ENCODE peak calls at places on chromosomes 7 and 10, in six cellular contexts. O, H, W, Z, R and U are unnamed samples.

GRCh38 chr7:24572421-24573007 is 738 bp upstream of the PALS2 start:
- DNase-seq in W (peak), O (peak), Z (no peak), R (peak), H (peak), U (peak)

GRCh38 chr10:29648983-29649268 is 14.2 kb upstream of the SVIL start:
- DNase-seq in H (no peak), R (peak), O (no peak), W (no peak), Z (no peak), U (no peak)

GRCh38 chr7:141864765-141865447 is 23.6 kb upstream of the PRSS37 start:
- DNase-seq in R (peak), H (no peak), W (no peak), Z (no peak), O (no peak), U (no peak)

GRCh38 chr7:122901250-122901649 is 15.0 kb upstream of the CADPS2 start:
- DNase-seq in W (no peak), Z (no peak), O (no peak), R (no peak), H (no peak), U (no peak)

GRCh38 chr7:7779888-7780287 is 61.5 kb upstream of the RPA3 start:
- DNase-seq in R (no peak), Z (no peak), O (no peak), H (no peak), W (no peak), U (no peak)

GRCh38 chr10:88411772-88412349 is 171.3 kb downstream of the RNLS start:
- DNase-seq in R (peak), H (no peak), O (no peak), Z (no peak), W (no peak), U (no peak)

GRCh38 chr10:99522511-99523250 is 10.1 kb upstream of the NKX2-3 start:
- DNase-seq in O (no peak), H (no peak), Z (no peak), R (no peak), W (no peak), U (peak)

GRCh38 chr7:28346972-28347371 is 65.3 kb upstream of the CREB5 start:
- DNase-seq in R (no peak), O (no peak), W (no peak), H (no peak), Z (no peak), U (no peak)

GRCh38 chr10:10977978-10978377 is 39.7 kb upstream of the CELF2 start:
- DNase-seq in H (no peak), O (no peak), W (no peak), R (peak), Z (peak), U (no peak)

GRCh38 chr10:5442056-5442989 is 30.0 kb downstream of the NET1 start:
- DNase-seq in W (no peak), R (peak), O (peak), Z (no peak), H (no peak), U (peak)

GRCh38 chr7:92785923-92786322 is 50.5 kb downstream of the CDK6 start:
- DNase-seq in W (no peak), Z (no peak), O (no peak), H (no peak), R (peak), U (no peak)

GRCh38 chr7:47273974-47274766 is 307.7 kb downstream of the TNS3 start:
- DNase-seq in O (no peak), W (no peak), H (no peak), Z (no peak), R (no peak), U (no peak)

GRCh38 chr10:6221971-6222751 is 19.4 kb downstream of the PFKFB3 start:
- DNase-seq in H (no peak), Z (no peak), R (no peak), W (no peak), O (no peak), U (no peak)

GRCh38 chr7:37352974-37353948 is 95.4 kb downstream of the ELMO1 start:
- DNase-seq in H (peak), O (no peak), W (no peak), Z (no peak), R (peak), U (no peak)

GRCh38 chr7:128155100-128155763 is 85.8 kb upstream of the LEP start:
- DNase-seq in W (no peak), Z (no peak), O (no peak), H (no peak), R (no peak), U (no peak)

GRCh38 chr10:12390733-12391132 is 41.4 kb downstream of the CAMK1D start:
- DNase-seq in H (no peak), Z (no peak), R (no peak), W (no peak), O (no peak), U (no peak)

GRCh38 chr7:158419238-158419785 is 168.3 kb downstream of the PTPRN2 start:
- DNase-seq in W (no peak), O (no peak), Z (no peak), H (no peak), R (no peak), U (no peak)

GRCh38 chr10:42645103-42645502 is 6.7 kb upstream of the ZNF33B start:
- DNase-seq in Z (no peak), W (no peak), R (peak), H (no peak), O (no peak), U (no peak)

GRCh38 chr7:141268614-141269013 is 194.8 kb downstream of the TMEM178B start:
- DNase-seq in Z (no peak), R (no peak), O (no peak), H (no peak), W (no peak), U (no peak)

GRCh38 chr10:63788152-63788821 is 267.1 kb downstream of the REEP3 start:
- DNase-seq in Z (no peak), W (peak), R (no peak), H (no peak), O (no peak), U (no peak)

GRCh38 chr7:2405601-2406345 is 2.4 kb downstream of the CHST12 start:
- DNase-seq in H (no peak), Z (no peak), O (no peak), R (no peak), W (no peak), U (no peak)

GRCh38 chr10:72342911-72343310 is 11.8 kb downstream of the DNAJB12 start:
- DNase-seq in Z (no peak), R (no peak), O (no peak), H (no peak), W (no peak), U (no peak)

GRCh38 chr10:72340510-72340895 is 14.2 kb downstream of the DNAJB12 start:
- DNase-seq in W (peak), O (peak), Z (no peak), R (peak), H (peak), U (peak)

GRCh38 chr10:72348282-72348681 is 6.4 kb downstream of the DNAJB12 start:
- DNase-seq in O (no peak), H (no peak), W (no peak), R (no peak), Z (no peak), U (no peak)

GRCh38 chr10:72340911-72341310 is 13.8 kb downstream of the DNAJB12 start:
- DNase-seq in W (peak), R (no peak), O (no peak), H (no peak), Z (no peak), U (no peak)

DNA sequence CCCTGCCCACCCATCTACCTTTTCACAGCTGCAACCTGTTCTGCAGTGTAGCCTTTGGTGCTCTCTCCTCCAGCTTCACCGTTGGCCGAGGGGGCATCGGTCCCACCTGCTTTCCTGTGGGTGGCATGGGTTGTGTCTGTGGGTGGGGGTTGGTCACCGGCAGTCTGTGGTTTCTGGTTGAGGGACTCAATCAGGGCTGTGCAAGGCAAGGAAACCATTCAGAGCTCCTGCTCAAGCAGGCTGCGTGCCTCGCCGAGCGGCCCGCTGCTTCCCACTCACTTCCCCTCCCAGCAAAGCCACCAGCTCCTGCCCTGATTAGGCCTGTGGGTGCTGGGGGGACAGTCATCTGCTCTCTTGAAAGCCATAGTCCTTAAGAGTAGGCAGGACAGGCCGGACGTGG is 9.8 kb downstream of the DNAJB12 start:
- DNase-seq in Z (no peak), O (no peak), H (no peak), R (no peak), W (no peak), U (no peak)
- TF ChIP-seq CTCF in Z (no peak), O (no peak), H (no peak), R (no peak), W (no peak), U (no peak)

GRCh38 chr7:117997862-117998825 is 124.9 kb upstream of the CTTNBP2 start:
- DNase-seq in R (peak), Z (no peak), O (no peak), W (no peak), H (no peak), U (no peak)

GRCh38 chr7:117995850-117996650 is 122.8 kb upstream of the CTTNBP2 start:
- DNase-seq in W (no peak), H (no peak), R (peak), O (no peak), Z (no peak), U (no peak)

GRCh38 chr7:117990834-117991233 is 117.6 kb upstream of the CTTNBP2 start:
- DNase-seq in Z (no peak), H (no peak), O (no peak), R (no peak), W (no peak), U (no peak)

GRCh38 chr7:117992635-117993034 is 119.4 kb upstream of the CTTNBP2 start:
- DNase-seq in W (no peak), R (no peak), Z (no peak), O (no peak), H (no peak), U (no peak)

DNA sequence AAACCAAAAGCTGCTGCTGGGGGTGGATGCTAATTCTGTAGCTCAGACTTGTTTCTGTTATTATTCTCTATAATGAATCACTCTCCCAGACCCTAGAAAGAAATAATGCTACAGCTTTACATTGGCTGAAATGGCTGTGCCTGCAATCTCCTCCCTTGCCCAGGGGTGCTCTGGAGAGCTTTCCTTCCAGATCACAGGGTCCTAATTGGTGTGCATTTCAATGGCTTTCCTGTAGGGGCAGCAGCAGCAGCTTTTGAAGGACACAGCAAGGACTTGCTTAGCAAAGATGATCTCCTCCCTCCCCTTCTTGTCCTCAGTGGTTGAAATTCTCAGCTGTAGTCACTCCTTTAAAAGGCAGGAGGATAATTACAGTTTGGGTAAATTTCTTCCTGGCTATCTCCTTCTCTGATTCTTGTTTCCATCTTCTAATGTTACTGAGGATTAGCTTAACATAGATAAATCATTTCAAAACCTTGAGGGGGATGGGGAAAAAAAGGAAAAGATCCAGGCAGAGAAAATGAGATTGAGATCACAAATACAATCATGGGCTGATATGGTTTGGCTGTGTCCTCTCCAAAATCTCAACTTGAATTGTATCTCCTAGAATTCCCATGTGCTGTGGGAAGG is 120.2 kb upstream of the CTTNBP2 start:
- DNase-seq in W (no peak), H (peak), R (peak), Z (no peak), O (peak), U (peak)
- TF ChIP-seq CTCF in W (peak), H (peak), R (peak), Z (peak), O (peak), U (peak)

DNA sequence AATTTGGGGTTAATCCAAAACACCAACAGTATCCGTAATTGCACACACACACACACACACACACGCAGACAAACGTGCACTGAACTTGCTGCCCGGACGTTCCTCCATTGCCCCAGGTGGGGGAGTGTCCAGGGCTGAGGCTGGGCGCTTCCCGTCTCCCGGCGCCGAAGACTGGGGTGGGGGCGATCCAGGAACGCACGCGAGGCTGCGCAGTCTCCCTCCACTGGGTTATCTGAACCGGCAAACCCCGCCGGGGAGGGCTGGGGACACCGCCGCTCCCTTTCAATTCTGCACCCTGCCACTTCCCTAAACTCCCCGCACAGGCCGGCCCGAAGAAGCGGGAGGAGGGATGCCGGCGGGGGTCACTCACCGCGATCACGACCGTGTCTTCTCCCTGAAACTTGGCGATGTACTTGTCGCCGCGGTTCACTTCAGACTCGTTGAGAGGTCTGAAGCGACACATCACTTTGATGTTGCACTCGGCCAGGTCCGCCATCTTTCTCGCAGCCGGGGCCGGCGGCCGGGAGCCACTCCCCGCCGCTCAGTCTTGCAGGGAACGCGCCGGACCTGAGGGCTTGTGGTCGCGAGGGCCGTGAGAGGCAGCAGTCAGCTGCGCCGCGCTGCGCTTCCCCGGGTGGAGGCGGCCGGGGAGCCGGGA is 618 bp downstream of the KIF5B start:
- DNase-seq in R (peak), Z (no peak), H (peak), O (peak), W (peak), U (peak)
- TF ChIP-seq CTCF in R (no peak), Z (peak), H (no peak), O (no peak), W (no peak), U (no peak)

GRCh38 chr10:112689327-112689726 is 242.3 kb downstream of the VTI1A start:
- DNase-seq in H (peak), R (peak), Z (no peak), O (peak), W (no peak), U (peak)
- TF ChIP-seq CTCF in H (no peak), R (no peak), Z (peak), O (peak), W (no peak), U (peak)

GRCh38 chr10:91296471-91296870 is 76.0 kb downstream of the PCGF5 start:
- DNase-seq in H (no peak), R (peak), W (no peak), Z (no peak), O (no peak), U (no peak)
- TF ChIP-seq CTCF in H (no peak), R (peak), W (no peak), Z (peak), O (peak), U (no peak)

DNA sequence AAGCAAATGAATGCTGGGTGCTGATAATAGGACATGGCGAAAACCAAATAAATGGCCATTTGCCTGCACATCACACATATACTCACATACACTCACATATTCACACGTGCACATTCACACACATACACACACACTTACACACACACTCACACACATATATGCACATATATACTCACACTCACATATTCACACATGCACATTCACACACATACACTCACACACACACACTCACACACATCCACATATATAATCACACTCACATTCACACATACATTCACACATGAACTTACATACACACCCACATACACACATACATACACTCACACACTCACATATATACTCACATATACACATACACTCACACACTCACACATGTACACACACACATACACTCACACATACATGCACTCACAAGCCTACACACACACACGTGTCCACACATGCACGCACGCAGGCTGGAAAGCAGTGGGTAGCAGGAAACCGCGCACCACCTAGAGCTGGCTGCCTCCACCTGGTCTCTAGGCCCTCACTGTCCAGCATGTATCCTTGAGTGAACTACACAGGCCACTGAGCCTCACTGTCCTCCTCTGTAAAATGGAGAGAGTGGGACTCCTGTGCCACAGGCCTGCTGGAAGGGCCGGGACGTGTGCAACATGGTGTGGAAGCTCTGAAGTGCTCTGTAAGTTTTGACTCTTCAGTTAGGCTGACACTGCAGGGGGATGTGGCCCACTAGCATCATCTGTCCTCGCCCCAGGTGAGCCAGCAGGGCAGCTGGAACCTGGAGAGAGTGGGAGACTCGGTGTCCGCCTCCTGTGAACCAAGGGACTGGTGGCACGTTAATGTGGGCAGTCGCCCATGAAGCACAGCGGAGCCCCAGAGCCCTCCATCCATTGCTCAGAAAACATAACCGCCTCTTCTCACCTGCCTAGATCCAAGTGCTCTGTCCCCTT is 14.9 kb downstream of the TMEM72 start:
- DNase-seq in H (no peak), R (no peak), W (no peak), Z (no peak), O (no peak), U (no peak)
- TF ChIP-seq CTCF in H (no peak), R (no peak), W (no peak), Z (no peak), O (no peak), U (no peak)

GRCh38 chr7:82007315-82007714 is 237.5 kb upstream of the HGF start:
- DNase-seq in O (no peak), W (no peak), R (no peak), H (no peak), Z (no peak), U (no peak)
- TF ChIP-seq CTCF in O (no peak), W (no peak), R (no peak), H (no peak), Z (no peak), U (no peak)